ENCODE peak calls at places on chromosomes 13 and 19, in four cellular contexts. A, Q, Z and N are unnamed samples.

GRCh38 chr19:29302002-29302928 is 89.3 kb upstream of the UQCRFS1 start:
- DNase-seq in A (no peak), Q (no peak), Z (no peak), N (no peak)

GRCh38 chr19:15284896-15285295 is 47.4 kb downstream of the BRD4 start:
- DNase-seq in A (no peak), Q (no peak), Z (no peak), N (no peak)

GRCh38 chr13:19586904-19587634 is 25.7 kb upstream of the TPTE2 start:
- DNase-seq in A (no peak), Q (peak; percentile 55), Z (peak; percentile 31), N (no peak)

GRCh38 chr19:41993612-41994483 is at the start of gene ATP1A3:
- DNase-seq in A (peak; percentile 39), Q (peak; percentile 52), Z (peak; percentile 51), N (peak; percentile 21)

GRCh38 chr19:2798733-2799132 is 13.4 kb downstream of the THOP1 start:
- DNase-seq in A (no peak), Q (no peak), Z (no peak), N (no peak)

GRCh38 chr13:89584058-89584457 is 1763.4 kb upstream of the MIR17HG start:
- DNase-seq in A (no peak), Q (no peak), Z (no peak), N (no peak)

GRCh38 chr13:52968074-52968700 is 60.4 kb upstream of the OLFM4 start:
- DNase-seq in A (peak; percentile 56), Q (peak; percentile 85), Z (peak; percentile 88), N (peak; percentile 80)

GRCh38 chr19:18966304-18966703 is 25.3 kb upstream of the HOMER3 start:
- DNase-seq in A (no peak), Q (no peak), Z (no peak), N (no peak)

GRCh38 chr19:35528218-35529038 is at the start of gene SBSN:
- DNase-seq in A (no peak), Q (no peak), Z (no peak), N (no peak)

GRCh38 chr19:35727956-35728706 is 10.3 kb downstream of the KMT2B start:
- DNase-seq in A (no peak), Q (no peak), Z (no peak), N (no peak)

GRCh38 chr19:34317311-34317927 is 47.6 kb upstream of the GPI start:
- DNase-seq in A (peak; percentile 46), Q (peak; percentile 28), Z (no peak), N (no peak)

GRCh38 chr19:7018828-7019227 is 2.4 kb downstream of the MBD3L2B start:
- DNase-seq in A (no peak), Q (no peak), Z (no peak), N (no peak)

GRCh38 chr13:73215807-73216206 is 157.0 kb downstream of the KLF5 start:
- DNase-seq in A (no peak), Q (peak; percentile 26), Z (peak; percentile 38), N (no peak)

GRCh38 chr19:18408053-18408476 is 10.6 kb upstream of the LRRC25 start:
- DNase-seq in A (no peak), Q (peak; percentile 72), Z (peak; percentile 74), N (no peak)

GRCh38 chr13:29411493-29411892 is 184.0 kb downstream of the SLC7A1 start:
- DNase-seq in A (no peak), Q (no peak), Z (no peak), N (no peak)

GRCh38 chr13:89343165-89343564 is 1672.0 kb downstream of the SLITRK5 start:
- DNase-seq in A (no peak), Q (no peak), Z (no peak), N (no peak)

GRCh38 chr19:3304871-3305423 is 61.4 kb upstream of the NFIC start:
- DNase-seq in A (peak; percentile 71), Q (peak; percentile 78), Z (peak; percentile 79), N (peak; percentile 45)

GRCh38 chr19:2341247-2341705 is 12.8 kb downstream of the SPPL2B start:
- DNase-seq in A (no peak), Q (no peak), Z (no peak), N (no peak)

GRCh38 chr19:2432131-2432848 is 4.9 kb upstream of the TIMM13 start:
- DNase-seq in A (no peak), Q (no peak), Z (no peak), N (no peak)

GRCh38 chr13:93628136-93628535 is 401.5 kb downstream of the GPC6 start:
- DNase-seq in A (no peak), Q (no peak), Z (no peak), N (no peak)
- H3K4me3 ChIP-seq in A (no peak overlapping the region), Q (no peak overlapping the region), Z (no peak overlapping the region), N (no peak overlapping the region)

GRCh38 chr19:5800361-5801270 is 4.3 kb upstream of the NRTN start:
- DNase-seq in A (no peak), Q (no peak), Z (peak; percentile 57), N (no peak)

GRCh38 chr19:5803441-5803751 is 1.5 kb upstream of the NRTN start:
- DNase-seq in A (no peak), Q (no peak), Z (no peak), N (no peak)

GRCh38 chr19:5801796-5802616 is 2.9 kb upstream of the NRTN start:
- DNase-seq in A (no peak), Q (no peak), Z (no peak), N (no peak)

GRCh38 chr19:5798244-5798643 is 6.6 kb upstream of the NRTN start:
- DNase-seq in A (no peak), Q (no peak), Z (no peak), N (no peak)

DNA sequence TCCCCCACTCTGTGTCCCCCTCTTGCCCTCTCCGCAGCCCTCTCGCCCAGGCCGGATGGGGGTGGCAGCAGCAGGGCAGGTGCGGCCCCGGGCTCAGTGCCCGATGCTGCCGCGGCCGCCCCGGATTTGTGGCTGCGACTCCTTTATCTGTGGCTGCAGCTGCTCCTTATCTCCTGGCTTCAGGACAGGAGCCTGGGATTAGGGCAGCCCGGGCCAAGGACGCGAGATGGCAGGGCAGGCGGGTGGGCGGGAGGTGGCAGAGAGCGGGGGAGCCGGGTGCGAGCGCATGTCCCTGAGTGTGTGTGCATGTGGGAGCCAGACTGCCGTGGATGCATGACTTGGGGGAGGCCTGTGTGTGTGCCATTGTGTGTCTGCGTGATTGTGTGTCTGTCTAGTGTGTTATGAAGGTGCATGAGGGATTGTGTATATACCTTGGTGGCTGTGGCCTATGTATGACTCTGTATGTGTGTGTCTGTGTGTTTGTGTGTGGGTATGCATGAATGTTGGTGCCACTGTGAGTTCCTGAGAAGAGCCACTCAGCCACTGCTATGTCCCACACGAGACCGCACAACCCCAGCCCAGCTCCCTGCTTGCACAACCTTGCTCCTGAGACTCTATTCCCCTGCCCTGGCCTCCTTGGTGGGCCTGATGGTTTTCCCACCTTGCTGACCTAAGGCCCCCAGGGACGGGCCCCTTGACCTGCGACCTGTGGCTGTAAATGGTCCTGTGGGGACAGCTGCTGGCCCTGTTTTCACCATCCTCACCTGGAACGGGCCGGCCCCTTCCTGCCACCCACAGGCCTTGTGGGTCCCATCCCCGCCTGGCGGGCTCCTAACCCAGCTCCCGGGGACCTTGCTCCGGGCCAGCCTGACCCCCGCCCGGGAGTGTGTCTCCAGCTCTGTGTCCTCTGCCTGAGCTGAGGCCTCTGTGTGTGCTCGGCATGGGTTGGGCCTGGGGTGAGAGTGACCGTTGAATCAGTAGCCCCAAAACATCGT is 5.3 kb upstream of the NRTN start:
- DNase-seq in A (peak; percentile 46), Q (no peak), Z (peak; percentile 80), N (no peak)
- H3K4me1 ChIP-seq in A (peaks cover 5% of the 10 kb centered on the region), Q (peaks cover 4% of the 10 kb centered on the region), Z (peaks cover 44% of the 10 kb centered on the region), N (no peaks in the 10 kb centered on the region)

GRCh38 chr13:33126909-33127607 is 110.8 kb downstream of the KL start:
- DNase-seq in A (peak; percentile 69), Q (no peak), Z (no peak), N (no peak)

GRCh38 chr13:33128134-33128533 is 111.9 kb downstream of the KL start:
- DNase-seq in A (no peak), Q (no peak), Z (no peak), N (no peak)

GRCh38 chr13:33129094-33129832 is 113.0 kb downstream of the KL start:
- DNase-seq in A (no peak), Q (no peak), Z (no peak), N (no peak)

GRCh38 chr13:33123066-33123940 is 107.1 kb downstream of the KL start:
- DNase-seq in A (peak; percentile 65), Q (no peak), Z (no peak), N (no peak)

GRCh38 chr13:33125821-33126570 is 109.8 kb downstream of the KL start:
- DNase-seq in A (peak; percentile 94), Q (no peak), Z (no peak), N (peak; percentile 40)
- TF ChIP-seq POLR2AphosphoS5 in A (peak; percentile 91), Q (peak; percentile 67), Z (peak; percentile 33), N (peak; percentile 70)

DNA sequence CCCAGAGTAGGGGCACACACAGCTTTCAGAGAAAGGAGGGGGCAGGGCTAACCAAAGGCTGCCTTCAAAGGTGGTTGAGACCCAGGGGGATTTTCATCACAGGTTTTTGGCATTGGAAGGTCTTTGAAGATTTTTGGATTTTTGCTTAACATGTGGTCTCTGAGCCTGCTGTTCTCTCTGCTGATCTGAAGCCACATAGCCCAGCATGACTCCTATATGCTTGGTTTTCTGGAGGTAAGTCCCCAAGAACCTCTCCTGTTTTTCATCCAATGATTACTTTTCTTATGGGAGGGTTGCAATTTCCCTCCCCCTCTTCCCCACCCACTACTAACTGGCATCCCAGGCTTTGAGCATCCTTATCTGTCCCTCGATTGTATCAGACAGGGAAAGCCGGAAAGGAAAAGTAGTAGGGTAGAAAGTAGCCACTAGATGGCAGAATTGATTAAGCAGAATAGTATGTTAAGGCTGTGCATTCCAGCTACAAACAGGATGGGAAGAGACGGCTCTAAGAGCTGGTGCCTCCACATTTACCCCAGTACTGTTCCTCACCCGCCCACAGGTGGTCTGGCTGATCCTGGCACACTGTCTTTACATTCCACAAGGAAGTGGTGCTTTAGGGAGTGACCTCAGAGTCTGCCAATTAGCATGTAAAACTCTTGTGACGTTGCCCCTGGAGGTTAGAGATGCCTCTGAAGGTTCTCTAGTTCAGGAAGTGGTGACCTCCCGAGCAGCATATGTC is 218.9 kb upstream of the EDNRB start:
- DNase-seq in A (peak; percentile 71), Q (no peak), Z (no peak), N (peak; percentile 11)
- H3K4me3 ChIP-seq in A (no peak overlapping the region), Q (no peak overlapping the region), Z (no peak overlapping the region), N (no peak overlapping the region)

GRCh38 chr13:98510156-98510509 is 66.8 kb downstream of the STK24 start:
- DNase-seq in A (no peak), Q (no peak), Z (no peak), N (no peak)
- H3K4me1 ChIP-seq in A (peaks cover 58% of the 10 kb centered on the region), Q (peaks cover 26% of the 10 kb centered on the region), Z (peaks cover 48% of the 10 kb centered on the region), N (peaks cover 9% of the 10 kb centered on the region)